ENCODE peak calls at places on chromosomes 5 and 9, in seven cellular contexts. F is cardiac fibroblast, X is right cardiac atrium, T is T1000, U is NCI-H1694 treated with DMSO at 0.1 percent for 48 hours, O is T47D, C is left cardiac atrium. L is an unnamed sample.

GRCh38 chr9:106025449-106025848 is 331.1 kb downstream of the TMEM38B start:
- DNase-seq in F (no peak), X (no peak), T (no peak), U (no peak), O (no peak), C (peak), L (no peak)

GRCh38 chr5:125154321-125154811 is 407.9 kb upstream of the ZNF608 start:
- DNase-seq in F (peak), X (no peak), T (no peak), U (no peak), O (no peak), C (no peak), L (no peak)

GRCh38 chr5:143262393-143263174 is 140.9 kb downstream of the NR3C1 start:
- DNase-seq in F (peak), X (no peak), T (no peak), U (no peak), O (no peak), C (no peak), L (peak)

GRCh38 chr9:8783999-8784398 is 984.4 kb upstream of the DMAC1 start:
- DNase-seq in F (no peak), X (no peak), T (no peak), U (no peak), O (no peak), C (no peak), L (no peak)

GRCh38 chr5:116097301-116097700 is 12.5 kb downstream of the COMMD10 start:
- DNase-seq in F (no peak), X (no peak), T (no peak), U (no peak), O (no peak), C (no peak), L (no peak)

GRCh38 chr9:74379718-74380117 is 117.4 kb upstream of the RORB start:
- DNase-seq in F (no peak), X (no peak), T (no peak), U (no peak), O (peak), C (no peak), L (peak)

GRCh38 chr5:147046226-147046625 is 167.7 kb upstream of the PPP2R2B start:
- DNase-seq in F (no peak), X (no peak), T (no peak), U (no peak), O (no peak), C (no peak), L (peak)

GRCh38 chr9:135819905-135820304 is 87.4 kb downstream of the CAMSAP1 start:
- DNase-seq in F (no peak), X (no peak), T (no peak), U (no peak), O (no peak), C (no peak), L (no peak)

GRCh38 chr5:54742417-54742889 is 224.9 kb downstream of the SNX18 start:
- DNase-seq in F (peak), X (no peak), T (peak), U (no peak), O (peak), C (peak), L (peak)

GRCh38 chr9:134205636-134206316 is 41.4 kb upstream of the RNU6ATAC start:
- DNase-seq in F (peak), X (peak), T (no peak), U (no peak), O (no peak), C (peak), L (peak)

GRCh38 chr5:129112295-129112694 is 17.7 kb downstream of the ISOC1 start:
- DNase-seq in F (no peak), X (no peak), T (no peak), U (no peak), O (no peak), C (no peak), L (no peak)

GRCh38 chr9:114684036-114684435 is 2.0 kb upstream of the TEX48 start:
- DNase-seq in F (no peak), X (no peak), T (no peak), U (no peak), O (no peak), C (no peak), L (no peak)

GRCh38 chr5:62043289-62044274 is 262.4 kb upstream of the KIF2A start:
- DNase-seq in F (no peak), X (no peak), T (no peak), U (no peak), O (no peak), C (no peak), L (no peak)

GRCh38 chr5:73205309-73205708 is 32.3 kb downstream of the TMEM174 start:
- DNase-seq in F (no peak), X (no peak), T (no peak), U (no peak), O (no peak), C (no peak), L (no peak)

GRCh38 chr5:96487859-96488258 is 54.8 kb upstream of the PCSK1 start:
- DNase-seq in F (peak), X (no peak), T (no peak), U (no peak), O (no peak), C (no peak), L (no peak)

GRCh38 chr5:642481-642880 is 30.3 kb downstream of the CEP72 start:
- DNase-seq in F (no peak), X (no peak), T (no peak), U (peak), O (no peak), C (no peak), L (no peak)

GRCh38 chr5:136070486-136071285 is 41.9 kb downstream of the TGFBI start:
- DNase-seq in F (no peak), X (no peak), T (no peak), U (no peak), O (no peak), C (no peak), L (no peak)

GRCh38 chr9:121945849-121946248 is 147.3 kb downstream of the TTLL11 start:
- DNase-seq in F (peak), X (no peak), T (peak), U (no peak), O (no peak), C (no peak), L (peak)

GRCh38 chr5:43573058-43573457 is 16.2 kb upstream of the PAIP1 start:
- DNase-seq in F (peak), X (no peak), T (no peak), U (no peak), O (no peak), C (no peak), L (no peak)